ENCODE peak calls at places on chromosomes 13 and 19, in nine cellular contexts. Z is BJ; O is NCI-H1436; M is activated CD4-positive, CD25-positive, alpha-beta regulatory T cell treated with anti-CD3 and anti-CD28 coated beads, Interleukin-2, amount 50 U/mL, for 16 hours; P is adrenal gland; D is amniotic stem cell; L is nephron progenitor cell; I is cardiac muscle cell; C is EL. S is an unnamed sample.

GRCh38 chr19:51687791-51688664 is 5.1 kb upstream of the SPACA6 start:
- DNase-seq in O (peak; percentile 19), C (peak; percentile 79), P (peak; percentile 89), L (peak; percentile 67), Z (no peak), I (peak; percentile 71), D (peak; percentile 24), M (no peak), S (no peak)

GRCh38 chr13:110652231-110652730 is 36.9 kb downstream of the NAXD start:
- DNase-seq in C (no peak), I (no peak), L (no peak), M (no peak), O (no peak), D (no peak), Z (no peak), P (no peak), S (no peak)

GRCh38 chr13:40376867-40377266 is 289.6 kb downstream of the FOXO1 start:
- DNase-seq in P (no peak), D (no peak), C (no peak), Z (no peak), L (no peak), I (peak; percentile 57), M (no peak), O (no peak), S (no peak)

GRCh38 chr13:22127277-22128143 is 456.6 kb downstream of the FGF9 start:
- DNase-seq in C (no peak), Z (no peak), O (no peak), D (no peak), P (no peak), L (no peak), I (no peak), M (no peak), S (no peak)

GRCh38 chr13:52414963-52415362 is 9.0 kb upstream of the THSD1 start:
- DNase-seq in D (no peak), I (peak; percentile 61), P (no peak), O (no peak), C (peak; percentile 72), Z (peak; percentile 12), L (no peak), M (no peak), S (peak; percentile 59)

GRCh38 chr19:41959056-41960053 is at the start of gene RABAC1:
- DNase-seq in I (peak; percentile 93), D (peak; percentile 82), L (peak; percentile 91), P (peak; percentile 94), Z (peak; percentile 52), C (peak; percentile 92), M (peak; percentile 78), O (peak; percentile 86), S (peak; percentile 66)

GRCh38 chr19:41626877-41627276 is at the start of gene CEACAM4:
- DNase-seq in O (no peak), Z (no peak), C (no peak), D (no peak), L (no peak), M (no peak), I (no peak), P (no peak), S (no peak)

GRCh38 chr13:46086421-46086922 is 18.4 kb downstream of the CPB2 start:
- DNase-seq in I (no peak), C (no peak), M (no peak), L (no peak), P (no peak), O (no peak), D (no peak), Z (no peak), S (no peak)

GRCh38 chr19:56301152-56301551 is 13.5 kb downstream of the ZSCAN5A start:
- DNase-seq in D (no peak), L (no peak), O (no peak), C (no peak), Z (no peak), I (peak; percentile 29), M (no peak), P (no peak), S (no peak)

GRCh38 chr19:46356670-46357055 is 9.8 kb downstream of the PPP5C start:
- DNase-seq in I (no peak), M (no peak), L (no peak), Z (no peak), P (no peak), O (no peak), C (no peak), D (no peak), S (no peak)

GRCh38 chr19:11737964-11738745 is 591 bp downstream of the ZNF823 start:
- DNase-seq in M (no peak), Z (no peak), C (peak; percentile 37), O (no peak), P (peak; percentile 80), L (peak; percentile 61), I (peak; percentile 27), D (no peak), S (no peak)

GRCh38 chr19:53463263-53463662 is 4.3 kb upstream of the ZNF813 start:
- DNase-seq in O (no peak), M (no peak), D (no peak), I (no peak), Z (no peak), L (peak; percentile 19), C (peak; percentile 16), P (peak; percentile 83), S (no peak)

GRCh38 chr19:50272263-50272897 is 56.8 kb downstream of the KCNC3 start:
- DNase-seq in Z (no peak), M (no peak), L (no peak), D (no peak), P (no peak), C (no peak), O (no peak), I (no peak), S (no peak)

GRCh38 chr19:34690372-34690771 is 12.9 kb downstream of the ZNF302 start:
- DNase-seq in L (no peak), P (no peak), D (no peak), Z (no peak), O (no peak), I (no peak), M (no peak), C (no peak), S (no peak)

GRCh38 chr13:104810242-104810641 is 1725.2 kb downstream of the EFNB2 start:
- DNase-seq in C (no peak), Z (no peak), I (no peak), M (no peak), O (no peak), L (no peak), D (no peak), P (no peak), S (no peak)